ENCODE peak calls at places on chromosomes 12 and 14, in four cellular contexts. D, T, E and V are unnamed samples.

GRCh38 chr12:94640134-94640928 is 10.0 kb downstream of the TMCC3 start:
- DNase-seq in D (peak), T (no peak), E (no peak), V (no peak)

GRCh38 chr14:95536036-95536577 is 1.3 kb downstream of the GLRX5 start:
- DNase-seq in D (no peak), T (no peak), E (no peak), V (no peak)

GRCh38 chr14:85576161-85576560 is 46.2 kb downstream of the FLRT2 start:
- DNase-seq in D (peak), T (no peak), E (no peak), V (no peak)

GRCh38 chr14:99129211-99129696 is 142.7 kb downstream of the BCL11B start:
- DNase-seq in D (no peak), T (no peak), E (no peak), V (no peak)

GRCh38 chr12:89932950-89933349 is 224.3 kb upstream of the ATP2B1 start:
- DNase-seq in D (peak), T (no peak), E (no peak), V (no peak)

GRCh38 chr14:79056879-79057278 is 886.7 kb downstream of the NRXN3 start:
- DNase-seq in D (peak), T (no peak), E (no peak), V (no peak)

GRCh38 chr12:88495031-88495430 is 85.2 kb downstream of the KITLG start:
- DNase-seq in D (no peak), T (no peak), E (no peak), V (no peak)

GRCh38 chr14:35158491-35158890 is 36.1 kb downstream of the PRORP start:
- DNase-seq in D (no peak), T (no peak), E (no peak), V (no peak)

GRCh38 chr12:119090276-119090675 is 88.5 kb upstream of the HSPB8 start:
- DNase-seq in D (no peak), T (no peak), E (no peak), V (no peak)

GRCh38 chr12:104462931-104463339 is 6.2 kb downstream of the CHST11 start:
- DNase-seq in D (no peak), T (no peak), E (no peak), V (no peak)

GRCh38 chr14:34023824-34024767 is 73.2 kb upstream of the EGLN3 start:
- DNase-seq in D (no peak), T (peak), E (no peak), V (no peak)

GRCh38 chr12:12505544-12506501 is 56.8 kb downstream of the DUSP16 start:
- DNase-seq in D (peak), T (peak), E (no peak), V (no peak)

GRCh38 chr12:108907861-108908302 is 28.0 kb downstream of the DAO start:
- DNase-seq in D (peak), T (no peak), E (no peak), V (no peak)

GRCh38 chr12:66351301-66351700 is 49.0 kb downstream of the HELB start:
- DNase-seq in D (no peak), T (no peak), E (no peak), V (no peak)

GRCh38 chr12:80805106-80805505 is 88.4 kb downstream of the MYF5 start:
- DNase-seq in D (no peak), T (no peak), E (no peak), V (no peak)

GRCh38 chr12:105109465-105110212 is 2.1 kb downstream of the WASHC4 start:
- DNase-seq in D (peak), T (no peak), E (no peak), V (no peak)

GRCh38 chr12:86837246-86837645 is 581.1 kb upstream of the MGAT4C start:
- DNase-seq in D (no peak), T (no peak), E (no peak), V (no peak)

GRCh38 chr12:86838264-86838663 is 582.1 kb upstream of the MGAT4C start:
- DNase-seq in D (no peak), T (no peak), E (no peak), V (no peak)

GRCh38 chr12:86834217-86834616 is 578.0 kb upstream of the MGAT4C start:
- DNase-seq in D (no peak), T (no peak), E (no peak), V (no peak)

GRCh38 chr12:86838709-86839108 is 582.5 kb upstream of the MGAT4C start:
- DNase-seq in D (no peak), T (peak), E (no peak), V (no peak)
- H3K4me3 ChIP-seq in D (no peak), T (peak), E (no peak), V (peak)

DNA sequence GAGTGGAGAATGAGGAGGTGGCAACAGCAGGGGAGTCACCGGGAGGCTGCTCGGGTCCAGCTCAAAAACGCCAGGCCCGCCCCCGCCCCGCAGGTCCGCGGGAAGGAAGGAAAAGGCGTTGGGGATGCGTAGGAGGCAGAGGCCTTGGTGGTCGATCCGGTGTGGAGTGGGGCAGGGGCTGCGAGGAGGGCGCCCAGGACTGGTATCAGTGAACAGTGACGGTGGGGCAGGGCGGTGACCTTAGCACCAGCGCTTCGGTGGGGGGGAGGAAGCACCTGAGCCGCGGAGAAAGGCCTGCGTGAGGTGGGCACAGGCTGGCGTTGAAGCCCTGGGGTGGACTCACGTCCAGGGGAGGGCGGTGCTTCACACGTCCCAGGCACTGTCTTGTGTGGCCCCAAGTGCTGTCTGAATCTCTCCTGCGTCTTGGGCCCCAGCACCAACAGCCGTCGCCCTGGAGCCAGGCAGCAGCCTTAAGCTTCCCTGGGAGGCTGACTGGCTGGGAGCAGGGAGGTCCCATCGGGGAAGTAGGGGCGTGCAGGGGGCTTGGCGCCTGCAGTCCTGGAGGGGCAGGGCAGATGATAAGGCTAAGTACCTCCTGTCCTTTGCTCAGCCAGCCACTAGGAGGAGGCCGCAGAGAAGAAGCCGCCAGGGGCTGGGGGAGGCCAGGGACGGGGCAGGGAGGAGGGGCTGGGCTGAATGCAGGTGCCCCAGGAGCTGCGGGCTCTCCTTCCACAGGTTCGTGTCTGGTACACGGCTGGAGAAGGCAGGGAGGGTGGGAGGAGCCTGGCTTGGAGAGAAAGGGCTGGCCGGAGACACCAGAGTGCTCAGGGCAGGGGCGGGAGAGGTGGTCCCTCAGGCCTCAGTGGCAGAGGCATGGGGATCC is 26.5 kb downstream of the ZBTB42 start:
- DNase-seq in D (peak), T (peak), E (no peak), V (no peak)
- H3K4me3 ChIP-seq in D (peak), T (peak), E (peak), V (peak)

GRCh38 chr14:68607081-68607851 is 185.6 kb downstream of the ZFP36L1 start:
- DNase-seq in D (peak), T (no peak), E (no peak), V (peak)
- H3K4me3 ChIP-seq in D (no peak), T (no peak), E (no peak), V (no peak)

GRCh38 chr14:90556666-90557450 is 160.0 kb downstream of the CALM1 start:
- DNase-seq in D (no peak), T (no peak), E (no peak), V (no peak)

GRCh38 chr14:90555126-90556049 is 158.6 kb downstream of the CALM1 start:
- DNase-seq in D (no peak), T (no peak), E (no peak), V (no peak)

GRCh38 chr14:90557516-90557915 is 160.7 kb downstream of the CALM1 start:
- DNase-seq in D (no peak), T (no peak), E (no peak), V (no peak)

GRCh38 chr14:90554341-90554740 is 157.5 kb downstream of the CALM1 start:
- DNase-seq in D (no peak), T (no peak), E (peak), V (no peak)

DNA sequence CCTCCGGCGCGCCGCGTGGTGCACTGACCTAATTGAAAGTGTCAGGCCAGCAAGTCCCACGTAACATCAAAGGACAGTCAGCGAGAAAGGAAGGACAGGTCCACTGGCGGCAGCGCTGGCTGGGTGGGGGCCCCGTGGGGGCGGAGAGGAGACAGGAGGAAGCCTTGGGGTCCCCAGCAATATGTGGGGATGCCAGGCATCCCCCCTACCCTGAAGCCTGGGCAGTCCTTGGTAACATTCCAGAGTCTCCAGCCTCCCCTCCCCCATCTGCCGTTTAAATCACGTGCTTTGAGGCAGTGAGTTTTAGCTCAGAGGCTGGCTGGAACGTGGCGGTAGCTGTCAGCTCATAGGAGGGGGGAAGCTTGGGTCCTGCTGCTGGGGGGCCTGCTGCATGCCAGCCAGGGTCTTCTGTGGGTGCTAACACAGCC is 159.2 kb downstream of the CALM1 start:
- DNase-seq in D (no peak), T (peak), E (peak), V (no peak)
- H3K4me3 ChIP-seq in D (no peak), T (peak), E (no peak), V (no peak)

GRCh38 chr12:110581951-110582285 is 1.2 kb downstream of the PPTC7 start:
- DNase-seq in D (no peak), T (no peak), E (no peak), V (no peak)
- H3K4me3 ChIP-seq in D (peak), T (peak), E (peak), V (peak)

GRCh38 chr14:75258079-75258802 is 20.4 kb upstream of the FOS start:
- DNase-seq in D (peak), T (no peak), E (no peak), V (peak)

GRCh38 chr14:75257241-75257640 is 21.4 kb upstream of the FOS start:
- DNase-seq in D (no peak), T (no peak), E (no peak), V (no peak)

GRCh38 chr14:75252254-75252837 is 26.3 kb upstream of the FOS start:
- DNase-seq in D (no peak), T (no peak), E (no peak), V (no peak)

GRCh38 chr14:75254381-75254821 is 24.2 kb upstream of the FOS start:
- DNase-seq in D (no peak), T (no peak), E (no peak), V (no peak)

DNA sequence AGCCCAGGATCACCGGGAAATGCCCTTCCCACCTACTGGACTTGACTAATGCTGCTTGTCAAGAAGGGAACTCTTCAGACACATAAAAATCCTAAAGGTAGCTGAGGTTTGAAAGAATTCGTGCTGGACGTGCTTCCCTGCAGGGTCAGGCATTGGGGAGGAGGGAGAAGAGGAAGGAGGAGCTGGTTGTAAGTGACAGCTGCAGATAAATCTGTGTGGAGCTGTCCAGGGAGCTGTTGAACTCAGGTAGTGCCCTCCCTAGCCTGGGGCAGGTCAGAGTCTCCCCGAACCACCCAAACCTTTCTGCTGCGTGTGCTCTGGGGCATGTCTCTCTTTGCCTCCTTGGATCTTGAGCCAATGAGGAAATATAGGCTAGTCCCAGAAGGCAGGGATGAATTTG is 23.7 kb upstream of the FOS start:
- DNase-seq in D (no peak), T (no peak), E (no peak), V (no peak)
- H3K4me3 ChIP-seq in D (no peak), T (no peak), E (no peak), V (peak)